ENCODE peak calls at places on chromosomes 11 and 22, in four cellular contexts. I is nephron progenitor cell, Q is EL, G is Calu3. D is an unnamed sample.

GRCh38 chr11:125881291-125881690 is 6.2 kb upstream of the HYLS1 start:
- DNase-seq in I (no peak), Q (no peak), G (no peak), D (no peak)

GRCh38 chr11:27282141-27282590 is 80.8 kb downstream of the CCDC34 start:
- DNase-seq in I (no peak), Q (peak; percentile 87), G (no peak), D (no peak)

GRCh38 chr11:69841859-69842698 is 22.9 kb upstream of the FGF3 start:
- DNase-seq in I (no peak), Q (peak; percentile 25), G (peak; percentile 45), D (peak; percentile 7)

GRCh38 chr11:27861706-27862430 is 161.6 kb upstream of the BDNF start:
- DNase-seq in I (no peak), Q (peak; percentile 84), G (no peak), D (no peak)

GRCh38 chr11:67606150-67606476 is 623 bp upstream of the NDUFV1 start:
- DNase-seq in I (no peak), Q (peak; percentile 39), G (no peak), D (no peak)

GRCh38 chr11:129063118-129063517 is 120.4 kb upstream of the TP53AIP1 start:
- DNase-seq in I (no peak), Q (no peak), G (no peak), D (no peak)

GRCh38 chr22:29308791-29309262 is 2.4 kb downstream of the GAS2L1 start:
- DNase-seq in I (no peak), Q (peak; percentile 86), G (no peak), D (no peak)

GRCh38 chr22:23250424-23251363 is 70.4 kb downstream of the BCR start:
- DNase-seq in I (no peak), Q (no peak), G (no peak), D (no peak)

GRCh38 chr22:19719055-19719482 is 4.3 kb upstream of the GP1BB start:
- DNase-seq in I (no peak), Q (no peak), G (no peak), D (no peak)

GRCh38 chr11:71481101-71481960 is 28.3 kb downstream of the NADSYN1 start:
- DNase-seq in I (no peak), Q (no peak), G (peak; percentile 10), D (no peak)

GRCh38 chr22:49735411-49736311 is 92.0 kb downstream of the BRD1 start:
- DNase-seq in I (peak; percentile 90), Q (no peak), G (no peak), D (no peak)

GRCh38 chr11:60251485-60252207 is 8.7 kb upstream of the MS4A4E start:
- DNase-seq in I (peak; percentile 39), Q (no peak), G (peak; percentile 13), D (peak; percentile 2)

GRCh38 chr11:95089620-95090542 is at the start of gene ENDOD1:
- DNase-seq in I (peak; percentile 86), Q (peak; percentile 86), G (peak; percentile 81), D (peak; percentile 77)

GRCh38 chr11:74568028-74568427 is 24.4 kb upstream of the POLD3 start:
- DNase-seq in I (no peak), Q (no peak), G (no peak), D (no peak)

GRCh38 chr11:22460181-22460580 is 122.0 kb downstream of the SLC17A6 start:
- DNase-seq in I (no peak), Q (no peak), G (no peak), D (no peak)

GRCh38 chr11:105168457-105168856 is 28.9 kb upstream of the CARD18 start:
- DNase-seq in I (no peak), Q (peak; percentile 60), G (no peak), D (no peak)

GRCh38 chr11:63489879-63490278 is 1.1 kb downstream of the PLAAT5 start:
- DNase-seq in I (no peak), Q (peak; percentile 49), G (no peak), D (no peak)

GRCh38 chr11:8671242-8671641 is 11.2 kb downstream of the TRIM66 start:
- DNase-seq in I (peak; percentile 53), Q (peak; percentile 95), G (no peak), D (peak; percentile 23)

GRCh38 chr11:39374963-39375698 is 2084.3 kb downstream of the LRRC4C start:
- DNase-seq in I (peak; percentile 9), Q (peak; percentile 7), G (peak; percentile 15), D (peak; percentile 6)

GRCh38 chr11:102254047-102254446 is 63.2 kb upstream of the BIRC3 start:
- DNase-seq in I (no peak), Q (no peak), G (no peak), D (no peak)

GRCh38 chr22:30705710-30706651 is 11.3 kb downstream of the OSBP2 start:
- DNase-seq in I (no peak), Q (peak; percentile 86), G (no peak), D (peak; percentile 67)

GRCh38 chr11:92296138-92296515 is 71.5 kb downstream of the FAT3 start:
- DNase-seq in I (no peak), Q (peak; percentile 77), G (no peak), D (no peak)

GRCh38 chr11:18394928-18395734 is 768 bp downstream of the LDHA start:
- DNase-seq in I (no peak), Q (no peak), G (no peak), D (peak; percentile 64)

GRCh38 chr11:94032725-94033124 is 11.6 kb downstream of the HEPHL1 start:
- DNase-seq in I (no peak), Q (no peak), G (no peak), D (no peak)